ENCODE peak calls at places on chromosomes 5 and 9, in nine cellular contexts. U, W, M, A, N, T, I, S and R are unnamed samples.

GRCh38 chr9:127975376-127976315 is 5.1 kb downstream of the EEIG1 start:
- DNase-seq in A (no peak), M (peak), T (no peak), S (no peak), U (no peak), I (no peak), W (no peak), N (no peak), R (peak)

GRCh38 chr5:110386782-110387181 is 339.7 kb downstream of the TMEM232 start:
- DNase-seq in U (no peak), I (no peak), N (no peak), T (peak), A (no peak), W (no peak), S (no peak), M (peak), R (no peak)

GRCh38 chr9:87016681-87017080 is 69.4 kb upstream of the GAS1 start:
- DNase-seq in I (no peak), U (no peak), W (no peak), A (no peak), S (no peak), T (no peak), N (no peak), M (no peak), R (no peak)

GRCh38 chr9:20466328-20467008 is 155.8 kb downstream of the MLLT3 start:
- DNase-seq in N (no peak), S (no peak), A (no peak), M (no peak), I (no peak), W (no peak), U (no peak), T (no peak), R (no peak)

GRCh38 chr5:151063136-151063544 is 17.7 kb downstream of the TNIP1 start:
- DNase-seq in U (no peak), W (no peak), I (no peak), T (peak), M (peak), N (no peak), A (no peak), S (peak), R (no peak)

GRCh38 chr9:31355965-31356364 is 1028.5 kb upstream of the ACO1 start:
- DNase-seq in I (no peak), M (no peak), T (no peak), A (no peak), S (no peak), U (no peak), N (no peak), W (no peak), R (no peak)

GRCh38 chr9:90975666-90976538 is 174.3 kb downstream of the SYK start:
- DNase-seq in I (no peak), W (no peak), M (no peak), S (no peak), U (no peak), A (no peak), T (no peak), N (no peak), R (no peak)

GRCh38 chr5:112682621-112683061 is 55.0 kb upstream of the APC start:
- DNase-seq in W (no peak), T (peak), S (no peak), A (no peak), N (no peak), U (no peak), M (no peak), I (no peak), R (no peak)

GRCh38 chr5:164237531-164237930 is 732.1 kb downstream of the MAT2B start:
- DNase-seq in U (no peak), I (no peak), N (no peak), M (no peak), S (no peak), W (no peak), A (no peak), T (no peak), R (no peak)

GRCh38 chr9:124949387-124949786 is 8.5 kb upstream of the GOLGA1 start:
- DNase-seq in M (no peak), I (no peak), W (no peak), U (no peak), A (no peak), N (no peak), T (no peak), S (no peak), R (no peak)

GRCh38 chr5:149442563-149443182 is 63.6 kb upstream of the IL17B start:
- DNase-seq in N (peak), I (peak), T (peak), U (peak), S (peak), A (peak), M (peak), W (peak), R (no peak)

GRCh38 chr9:37776328-37776727 is 8.5 kb downstream of the EXOSC3 start:
- DNase-seq in T (peak), I (no peak), U (no peak), N (no peak), M (no peak), W (no peak), S (no peak), A (no peak), R (no peak)

GRCh38 chr9:131728961-131729360 is 10.9 kb downstream of the RAPGEF1 start:
- DNase-seq in U (no peak), I (no peak), T (no peak), M (no peak), W (no peak), A (no peak), N (no peak), S (no peak), R (no peak)

GRCh38 chr5:119327018-119327417 is 28.8 kb upstream of the TNFAIP8 start:
- DNase-seq in U (no peak), S (no peak), T (no peak), I (peak), N (no peak), W (no peak), M (no peak), A (no peak), R (no peak)

GRCh38 chr5:157342822-157343402 is 77.0 kb downstream of the CYFIP2 start:
- DNase-seq in T (peak), W (peak), N (no peak), S (no peak), A (peak), M (peak), I (no peak), U (no peak), R (no peak)

GRCh38 chr5:101897914-101898313 is 398.2 kb downstream of the SLCO4C1 start:
- DNase-seq in S (no peak), N (no peak), U (no peak), W (no peak), I (no peak), T (no peak), A (no peak), M (no peak), R (no peak)

GRCh38 chr5:139341187-139341688 is 416 bp upstream of the PAIP2 start:
- DNase-seq in A (no peak), I (no peak), T (no peak), W (no peak), U (no peak), S (no peak), M (no peak), N (no peak), R (no peak)

GRCh38 chr5:160464466-160464797 is 42.8 kb downstream of the PTTG1 start:
- DNase-seq in N (no peak), A (no peak), S (no peak), M (no peak), I (no peak), T (no peak), W (no peak), U (no peak), R (no peak)

GRCh38 chr9:96484521-96484931 is 34.6 kb downstream of the HABP4 start:
- DNase-seq in I (no peak), T (no peak), M (no peak), W (no peak), U (no peak), N (no peak), S (no peak), A (no peak), R (no peak)

GRCh38 chr5:22560115-22560514 is 293.0 kb downstream of the CDH12 start:
- DNase-seq in I (no peak), M (no peak), W (no peak), T (peak), S (no peak), A (no peak), U (no peak), N (no peak), R (no peak)

GRCh38 chr5:80744149-80744548 is 89.4 kb upstream of the DHFR start:
- DNase-seq in W (no peak), M (no peak), N (no peak), A (no peak), U (no peak), S (no peak), I (no peak), T (no peak), R (no peak)

GRCh38 chr9:122948313-122948712 is 7.5 kb downstream of the RABGAP1 start:
- DNase-seq in U (no peak), A (no peak), W (no peak), S (no peak), M (no peak), N (no peak), I (no peak), T (no peak), R (no peak)

GRCh38 chr9:122946486-122947003 is 5.7 kb downstream of the RABGAP1 start:
- DNase-seq in A (no peak), U (no peak), T (no peak), W (no peak), N (no peak), S (no peak), M (no peak), I (no peak), R (no peak)

GRCh38 chr9:122940603-122941559 is at the start of gene RABGAP1:
- DNase-seq in N (peak), S (peak), I (peak), A (peak), M (peak), W (peak), T (peak), U (peak), R (peak)

GRCh38 chr9:122941560-122942234 is 877 bp downstream of the RABGAP1 start:
- DNase-seq in U (no peak), S (no peak), W (no peak), N (peak), M (no peak), A (no peak), T (peak), I (no peak), R (no peak)

DNA sequence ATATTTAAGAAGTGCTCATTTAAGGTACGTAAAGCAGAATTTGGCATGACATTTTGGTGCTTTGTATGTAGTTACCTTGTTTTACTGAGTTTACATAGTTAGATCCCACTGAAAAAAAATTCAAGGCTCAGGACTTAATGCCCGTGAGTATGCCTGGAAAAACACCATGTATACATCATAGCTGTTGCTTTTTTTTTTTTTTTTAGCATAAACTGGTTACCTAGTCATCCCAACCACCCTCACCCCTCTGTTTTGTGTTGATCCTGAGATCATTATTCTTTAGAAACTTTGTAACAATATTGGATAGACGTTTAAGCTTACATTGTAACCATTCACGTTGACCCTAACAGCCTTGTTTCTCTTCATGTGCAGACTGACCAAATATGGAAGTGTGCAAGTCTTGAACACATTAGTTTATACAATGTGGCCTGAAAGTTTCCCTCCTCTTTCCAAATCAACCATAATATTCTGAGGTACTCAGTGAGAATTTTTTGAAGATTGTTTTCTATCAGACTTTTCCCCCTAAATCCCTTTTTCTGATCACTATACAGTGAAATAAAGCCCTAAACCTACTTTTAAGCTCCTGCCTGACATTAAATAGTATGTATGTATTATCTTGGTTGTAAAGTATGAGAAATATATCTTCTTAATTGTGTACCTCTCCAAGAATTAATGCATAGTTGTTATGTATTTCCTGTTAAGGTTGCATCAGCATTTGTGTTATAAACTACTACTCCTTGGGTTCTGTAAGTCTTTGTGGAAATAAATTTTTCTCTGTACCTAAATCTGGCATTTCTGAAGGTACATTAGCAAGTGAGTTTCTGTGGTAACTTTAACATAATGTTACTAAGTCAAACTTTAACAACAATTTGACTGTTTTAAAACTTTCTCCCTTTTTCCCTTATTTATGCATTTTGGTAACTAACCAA is 4.4 kb downstream of the RABGAP1 start:
- DNase-seq in M (no peak), W (no peak), A (no peak), N (no peak), I (no peak), S (no peak), U (no peak), T (no peak), R (no peak)
- H3K4me3 ChIP-seq in M (no peak), W (no peak), A (no peak), N (no peak), I (no peak), S (no peak), U (no peak), T (no peak), R (no peak)

DNA sequence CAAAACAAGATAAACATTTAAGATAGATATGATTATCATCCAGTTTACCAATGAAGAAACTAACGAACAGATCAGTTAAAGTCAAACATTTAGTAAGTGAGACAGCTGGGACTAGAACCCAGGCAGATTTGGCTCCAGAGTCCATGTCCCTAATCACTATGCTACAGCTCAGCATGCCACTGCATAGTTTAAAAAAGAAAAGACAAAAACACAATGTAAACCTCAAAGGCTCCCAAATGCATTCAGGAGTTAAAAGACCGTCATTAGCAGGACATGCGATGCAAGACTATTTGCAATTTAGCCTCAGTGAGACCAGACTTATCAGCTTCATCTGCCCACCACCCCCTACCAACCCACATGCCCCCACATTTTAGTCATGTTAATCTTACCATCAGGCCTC is 36.8 kb downstream of the DENND1A start:
- DNase-seq in U (no peak), T (no peak), I (no peak), M (no peak), N (no peak), W (no peak), A (no peak), S (no peak), R (no peak)
- H3K4me3 ChIP-seq in U (no peak), T (no peak), I (no peak), M (no peak), N (no peak), W (no peak), A (no peak), S (no peak), R (no peak)

GRCh38 chr5:1724822-1725602 is 74.6 kb downstream of the MRPL36 start:
- DNase-seq in T (no peak), S (peak), I (no peak), W (no peak), A (no peak), N (no peak), M (no peak), U (no peak), R (peak)
- H3K4me3 ChIP-seq in T (no peak), S (no peak), I (no peak), W (no peak), A (no peak), N (no peak), M (no peak), U (peak), R (no peak)

DNA sequence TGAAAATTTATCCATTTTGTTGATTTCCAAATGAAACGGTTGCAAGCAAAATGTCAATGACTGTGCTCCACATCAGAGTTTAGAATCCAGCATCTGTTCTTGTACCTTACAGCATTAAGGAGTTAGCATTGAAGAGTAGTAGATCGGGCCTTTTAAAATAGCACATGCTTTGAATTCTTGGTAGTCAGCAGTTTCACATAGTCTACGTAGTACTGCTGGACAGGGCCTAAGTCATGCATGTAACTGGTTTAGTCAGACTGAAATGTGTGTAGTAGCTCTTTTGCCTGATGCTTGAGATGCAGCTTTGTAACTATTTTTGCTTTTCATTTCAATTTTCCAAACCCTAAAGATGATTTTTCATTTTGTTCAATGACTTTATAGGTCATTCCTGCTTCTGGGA is 19.8 kb downstream of the LECT2 start:
- DNase-seq in M (no peak), N (no peak), I (no peak), A (no peak), S (no peak), U (no peak), W (no peak), T (no peak), R (no peak)
- H3K4me3 ChIP-seq in M (no peak), N (no peak), I (no peak), A (no peak), S (no peak), U (no peak), W (no peak), T (no peak), R (no peak)

GRCh38 chr5:93300309-93300923 is 280.6 kb downstream of the NR2F1-AS1 start:
- DNase-seq in M (no peak), T (no peak), N (no peak), W (no peak), A (no peak), I (no peak), S (no peak), U (peak), R (no peak)
- H3K4me3 ChIP-seq in M (no peak), T (no peak), N (no peak), W (no peak), A (no peak), I (no peak), S (no peak), U (no peak), R (no peak)

GRCh38 chr5:178750230-178750629 is 19.8 kb upstream of the ZNF354A start:
- DNase-seq in S (no peak), T (no peak), A (no peak), M (no peak), I (no peak), N (no peak), W (no peak), U (no peak), R (no peak)
- H3K4me3 ChIP-seq in S (no peak), T (no peak), A (no peak), M (no peak), I (no peak), N (no peak), W (no peak), U (no peak), R (no peak)

DNA sequence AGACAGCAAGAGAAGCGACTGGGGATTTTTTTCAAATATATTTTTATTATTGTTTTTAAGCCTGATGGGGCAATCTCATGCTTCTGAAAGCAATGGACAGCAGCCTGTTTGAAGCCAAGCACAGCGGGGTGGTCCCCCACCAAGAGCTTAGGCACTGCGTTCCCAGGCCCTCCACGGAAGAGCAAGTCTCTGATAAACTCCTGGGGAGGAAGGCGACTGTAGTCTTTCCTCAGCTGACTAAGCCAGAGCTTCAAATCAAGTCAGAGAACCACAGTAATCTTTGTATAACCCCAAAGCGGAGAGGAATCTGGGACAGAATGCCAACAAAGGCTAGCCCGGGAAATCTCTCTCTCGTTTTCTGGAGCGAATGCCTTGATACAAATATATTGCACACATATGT is 54.4 kb downstream of the ARSB start:
- DNase-seq in I (no peak), S (no peak), W (no peak), N (no peak), M (no peak), U (no peak), T (no peak), A (no peak), R (no peak)
- H3K4me3 ChIP-seq in I (no peak), S (no peak), W (no peak), N (no peak), M (no peak), U (no peak), T (no peak), A (no peak), R (peak)

GRCh38 chr5:36607114-36607561 is 732 bp downstream of the SLC1A3 start:
- DNase-seq in U (peak), M (peak), I (peak), S (no peak), W (peak), A (peak), T (peak), N (no peak), R (no peak)

GRCh38 chr5:36602711-36603321 is 3.6 kb upstream of the SLC1A3 start:
- DNase-seq in A (no peak), I (no peak), W (no peak), T (peak), N (no peak), S (no peak), M (no peak), U (no peak), R (no peak)

GRCh38 chr5:36606052-36606436 is 362 bp upstream of the SLC1A3 start:
- DNase-seq in M (no peak), T (no peak), I (no peak), W (no peak), U (no peak), N (no peak), S (no peak), A (no peak), R (no peak)

GRCh38 chr5:36606437-36607113 is at the start of gene SLC1A3:
- DNase-seq in M (peak), U (peak), T (peak), A (peak), I (peak), W (peak), S (peak), N (no peak), R (no peak)

DNA sequence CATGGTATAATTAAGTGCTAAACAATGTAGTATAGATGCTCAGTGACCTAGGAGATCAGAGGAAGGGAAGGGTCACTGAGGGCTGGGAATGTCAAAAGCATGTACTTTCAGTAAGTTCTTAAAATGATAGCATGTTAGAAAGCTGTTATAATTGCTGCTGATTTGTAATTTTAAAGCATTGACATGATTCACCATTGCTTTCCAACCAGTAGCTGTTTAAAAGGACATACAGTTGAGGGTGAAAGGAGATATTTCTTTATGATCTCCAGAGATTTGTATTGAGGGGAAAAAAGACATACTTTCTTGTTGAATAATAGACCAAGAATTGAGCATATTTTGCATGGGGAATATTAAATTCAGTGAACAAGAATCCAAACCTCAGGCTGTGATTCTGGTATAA is 1.2 kb upstream of the SLC1A3 start:
- DNase-seq in M (no peak), T (no peak), N (no peak), W (no peak), A (no peak), S (no peak), U (no peak), I (no peak), R (no peak)
- H3K4me3 ChIP-seq in M (no peak), T (no peak), N (no peak), W (no peak), A (peak), S (no peak), U (no peak), I (peak), R (no peak)

GRCh38 chr5:159104759-159105317 is 5.1 kb upstream of the EBF1 start:
- DNase-seq in U (peak), M (no peak), W (no peak), N (no peak), A (no peak), I (no peak), S (no peak), T (no peak), R (no peak)
- H3K4me3 ChIP-seq in U (peak), M (no peak), W (no peak), N (no peak), A (no peak), I (no peak), S (peak), T (no peak), R (peak)